ENCODE peak calls at places on chromosomes 16 and 17, in ten cellular contexts. One of them, this sample, is unnamed.

GRCh38 chr17:17401271-17401781 is 75.5 kb upstream of the MED9 start:
- DNase-seq in AG04450: no peak
- DNase-seq in stomach: no peak
- DNase-seq in hepatocyte: no peak
- DNase-seq in RWPE1: no peak
- DNase-seq in fibroblast of mammary gland: peak; percentile 51
- DNase-seq in fibroblast of villous mesenchyme: no peak
- DNase-seq in body of pancreas: no peak
- DNase-seq in uterus: no peak
- DNase-seq in heart left ventricle: no peak
- DNase-seq in this sample: no peak

GRCh38 chr17:54780238-54780637 is 120.4 kb upstream of the TOM1L1 start:
- DNase-seq in AG04450: no peak
- DNase-seq in stomach: no peak
- DNase-seq in hepatocyte: no peak
- DNase-seq in RWPE1: no peak
- DNase-seq in fibroblast of mammary gland: no peak
- DNase-seq in fibroblast of villous mesenchyme: no peak
- DNase-seq in body of pancreas: no peak
- DNase-seq in uterus: no peak
- DNase-seq in heart left ventricle: no peak
- DNase-seq in this sample: no peak

GRCh38 chr16:53430363-53430762 is 3.9 kb upstream of the RBL2 start:
- DNase-seq in AG04450: no peak
- DNase-seq in stomach: no peak
- DNase-seq in hepatocyte: no peak
- DNase-seq in RWPE1: no peak
- DNase-seq in fibroblast of mammary gland: no peak
- DNase-seq in fibroblast of villous mesenchyme: no peak
- DNase-seq in body of pancreas: no peak
- DNase-seq in uterus: no peak
- DNase-seq in heart left ventricle: no peak
- DNase-seq in this sample: no peak

GRCh38 chr17:80751460-80752368 is 207.1 kb downstream of the RPTOR start:
- DNase-seq in AG04450: no peak
- DNase-seq in stomach: no peak
- DNase-seq in hepatocyte: no peak
- DNase-seq in RWPE1: no peak
- DNase-seq in fibroblast of mammary gland: peak; percentile 78
- DNase-seq in fibroblast of villous mesenchyme: peak; percentile 92
- DNase-seq in body of pancreas: no peak
- DNase-seq in uterus: peak; percentile 33
- DNase-seq in heart left ventricle: no peak
- DNase-seq in this sample: no peak

GRCh38 chr17:521561-522325 is 169.1 kb upstream of the RPH3AL start:
- DNase-seq in AG04450: no peak
- DNase-seq in stomach: no peak
- DNase-seq in hepatocyte: no peak
- DNase-seq in RWPE1: no peak
- DNase-seq in fibroblast of mammary gland: no peak
- DNase-seq in fibroblast of villous mesenchyme: peak; percentile 63
- DNase-seq in body of pancreas: no peak
- DNase-seq in uterus: no peak
- DNase-seq in heart left ventricle: no peak
- DNase-seq in this sample: no peak

GRCh38 chr17:12047977-12048376 is 27.3 kb downstream of the MAP2K4 start:
- DNase-seq in AG04450: no peak
- DNase-seq in stomach: no peak
- DNase-seq in hepatocyte: no peak
- DNase-seq in RWPE1: no peak
- DNase-seq in fibroblast of mammary gland: peak; percentile 34
- DNase-seq in fibroblast of villous mesenchyme: no peak
- DNase-seq in body of pancreas: no peak
- DNase-seq in uterus: no peak
- DNase-seq in heart left ventricle: no peak
- DNase-seq in this sample: no peak

GRCh38 chr17:17380156-17380925 is 77.2 kb downstream of the NT5M start:
- DNase-seq in AG04450: no peak
- DNase-seq in stomach: no peak
- DNase-seq in hepatocyte: no peak
- DNase-seq in RWPE1: no peak
- DNase-seq in fibroblast of mammary gland: no peak
- DNase-seq in fibroblast of villous mesenchyme: no peak
- DNase-seq in body of pancreas: no peak
- DNase-seq in uterus: no peak
- DNase-seq in heart left ventricle: no peak
- DNase-seq in this sample: no peak

GRCh38 chr17:6286239-6286638 is 148.7 kb downstream of the AIPL1 start:
- DNase-seq in AG04450: no peak
- DNase-seq in stomach: no peak
- DNase-seq in hepatocyte: no peak
- DNase-seq in RWPE1: no peak
- DNase-seq in fibroblast of mammary gland: no peak
- DNase-seq in fibroblast of villous mesenchyme: no peak
- DNase-seq in body of pancreas: no peak
- DNase-seq in uterus: no peak
- DNase-seq in heart left ventricle: no peak
- DNase-seq in this sample: no peak

GRCh38 chr16:4435668-4436067 is 10.0 kb downstream of the DNAJA3 start:
- DNase-seq in AG04450: peak; percentile 21
- DNase-seq in stomach: no peak
- DNase-seq in hepatocyte: no peak
- DNase-seq in RWPE1: no peak
- DNase-seq in fibroblast of mammary gland: peak; percentile 31
- DNase-seq in fibroblast of villous mesenchyme: peak; percentile 53
- DNase-seq in body of pancreas: no peak
- DNase-seq in uterus: no peak
- DNase-seq in heart left ventricle: no peak
- DNase-seq in this sample: no peak

GRCh38 chr17:72978593-72979218 is 113.8 kb downstream of the SLC39A11 start:
- DNase-seq in AG04450: no peak
- DNase-seq in stomach: no peak
- DNase-seq in hepatocyte: no peak
- DNase-seq in RWPE1: no peak
- DNase-seq in fibroblast of mammary gland: no peak
- DNase-seq in fibroblast of villous mesenchyme: peak; percentile 42
- DNase-seq in body of pancreas: no peak
- DNase-seq in uterus: no peak
- DNase-seq in heart left ventricle: no peak
- DNase-seq in this sample: no peak

GRCh38 chr16:48011888-48012658 is 143.7 kb downstream of the ABCC12 start:
- DNase-seq in AG04450: no peak
- DNase-seq in stomach: no peak
- DNase-seq in hepatocyte: no peak
- DNase-seq in RWPE1: no peak
- DNase-seq in fibroblast of mammary gland: no peak
- DNase-seq in fibroblast of villous mesenchyme: no peak
- DNase-seq in body of pancreas: no peak
- DNase-seq in uterus: no peak
- DNase-seq in heart left ventricle: no peak
- DNase-seq in this sample: no peak

DNA sequence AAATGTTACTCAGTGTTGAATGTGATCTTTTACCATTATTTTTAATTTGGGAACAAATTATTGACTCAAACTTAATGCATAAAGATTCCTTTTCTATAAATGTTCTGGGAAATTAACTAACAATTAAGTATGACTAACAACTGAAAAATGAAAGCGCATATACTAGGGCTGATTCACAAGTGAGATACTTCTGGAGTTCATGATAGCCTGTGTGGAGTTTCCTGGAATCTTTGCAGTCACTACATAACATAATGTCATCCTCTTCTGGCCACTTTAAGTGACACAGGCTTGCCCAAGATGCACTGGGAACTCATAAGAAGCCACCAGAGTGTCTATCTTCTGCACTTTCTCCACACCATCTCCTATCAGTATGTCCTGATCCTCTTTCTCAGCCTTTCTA is 450.3 kb upstream of the CDH11 start:
- DNase-seq in AG04450: no peak
- DNase-seq in stomach: no peak
- DNase-seq in hepatocyte: no peak
- DNase-seq in RWPE1: peak; percentile 76
- DNase-seq in fibroblast of mammary gland: peak; percentile 80
- DNase-seq in fibroblast of villous mesenchyme: peak; percentile 76
- DNase-seq in body of pancreas: no peak
- DNase-seq in uterus: no peak
- DNase-seq in heart left ventricle: no peak
- DNase-seq in this sample: peak; percentile 41
- TF ChIP-seq CTCF in AG04450: no peak
- TF ChIP-seq CTCF in stomach: no peak
- TF ChIP-seq CTCF in hepatocyte: no peak
- TF ChIP-seq CTCF in RWPE1: no peak
- TF ChIP-seq CTCF in fibroblast of mammary gland: no peak
- TF ChIP-seq CTCF in fibroblast of villous mesenchyme: no peak
- TF ChIP-seq CTCF in body of pancreas: no peak
- TF ChIP-seq CTCF in uterus: no peak
- TF ChIP-seq CTCF in heart left ventricle: no peak
- TF ChIP-seq CTCF in this sample: no peak

GRCh38 chr17:32497431-32498205 is 10.8 kb downstream of the CDK5R1 start:
- DNase-seq in AG04450: no peak
- DNase-seq in stomach: no peak
- DNase-seq in hepatocyte: no peak
- DNase-seq in RWPE1: no peak
- DNase-seq in fibroblast of mammary gland: peak; percentile 45
- DNase-seq in fibroblast of villous mesenchyme: no peak
- DNase-seq in body of pancreas: no peak
- DNase-seq in uterus: no peak
- DNase-seq in heart left ventricle: peak; percentile 21
- DNase-seq in this sample: no peak
- TF ChIP-seq CTCF in AG04450: no peak
- TF ChIP-seq CTCF in stomach: no peak
- TF ChIP-seq CTCF in hepatocyte: no peak
- TF ChIP-seq CTCF in RWPE1: no peak
- TF ChIP-seq CTCF in fibroblast of mammary gland: no peak
- TF ChIP-seq CTCF in fibroblast of villous mesenchyme: no peak
- TF ChIP-seq CTCF in body of pancreas: no peak
- TF ChIP-seq CTCF in uterus: no peak
- TF ChIP-seq CTCF in heart left ventricle: no peak
- TF ChIP-seq CTCF in this sample: no peak

DNA sequence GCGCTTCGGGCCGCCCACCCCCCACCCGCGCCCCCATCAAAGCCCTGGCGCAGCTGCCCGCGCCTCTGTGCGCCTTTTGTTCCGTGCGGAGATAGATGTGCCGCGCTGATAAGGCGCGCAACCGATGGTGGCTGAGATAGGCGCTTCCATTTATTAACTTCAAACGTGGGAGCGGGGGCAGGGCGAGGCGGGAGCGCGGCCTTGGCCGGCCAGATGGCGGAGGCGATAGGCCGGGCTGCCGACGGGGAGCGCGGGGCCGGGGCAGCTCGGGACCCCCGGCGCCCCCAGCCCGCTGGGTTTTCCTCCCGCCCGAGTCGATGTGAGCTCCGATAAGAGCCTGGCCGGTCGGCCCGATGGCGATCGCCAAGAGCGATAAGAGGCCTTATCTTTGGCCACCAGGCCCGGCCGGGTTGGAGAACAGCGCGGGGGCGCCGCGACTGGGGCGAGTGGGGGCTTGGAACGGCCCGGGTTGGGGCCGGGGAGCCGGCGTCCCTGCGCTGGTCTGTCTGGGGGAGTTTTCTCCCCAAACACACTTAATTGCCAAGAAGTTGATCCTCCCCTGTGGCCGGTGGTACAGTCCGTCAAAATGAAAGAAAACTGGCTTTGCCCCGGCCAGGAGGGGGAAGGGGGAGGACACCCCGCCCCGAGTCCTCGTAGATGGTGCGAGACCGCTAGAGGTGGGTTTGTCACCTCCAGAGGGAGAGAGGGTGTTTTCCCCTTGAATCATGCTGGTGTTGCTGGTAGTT is 2.7 kb downstream of the ZFPM1 start:
- DNase-seq in AG04450: no peak
- DNase-seq in stomach: peak; percentile 49
- DNase-seq in hepatocyte: peak; percentile 71
- DNase-seq in RWPE1: peak; percentile 55
- DNase-seq in fibroblast of mammary gland: peak; percentile 38
- DNase-seq in fibroblast of villous mesenchyme: peak; percentile 59
- DNase-seq in body of pancreas: peak; percentile 59
- DNase-seq in uterus: no peak
- DNase-seq in heart left ventricle: no peak
- DNase-seq in this sample: peak; percentile 10
- TF ChIP-seq CTCF in AG04450: no peak
- TF ChIP-seq CTCF in stomach: no peak
- TF ChIP-seq CTCF in hepatocyte: no peak
- TF ChIP-seq CTCF in RWPE1: no peak
- TF ChIP-seq CTCF in fibroblast of mammary gland: no peak
- TF ChIP-seq CTCF in fibroblast of villous mesenchyme: no peak
- TF ChIP-seq CTCF in body of pancreas: no peak
- TF ChIP-seq CTCF in uterus: no peak
- TF ChIP-seq CTCF in heart left ventricle: no peak
- TF ChIP-seq CTCF in this sample: no peak

GRCh38 chr16:78444-79145 is 570 bp downstream of the MPG start:
- DNase-seq in AG04450: no peak
- DNase-seq in stomach: no peak
- DNase-seq in hepatocyte: peak; percentile 67
- DNase-seq in RWPE1: peak; percentile 24
- DNase-seq in fibroblast of mammary gland: peak; percentile 73
- DNase-seq in fibroblast of villous mesenchyme: peak; percentile 73
- DNase-seq in body of pancreas: peak; percentile 46
- DNase-seq in uterus: peak; percentile 49
- DNase-seq in heart left ventricle: peak; percentile 60
- DNase-seq in this sample: no peak

GRCh38 chr16:76535-77272 is 1.3 kb upstream of the MPG start:
- DNase-seq in AG04450: no peak
- DNase-seq in stomach: peak; percentile 66
- DNase-seq in hepatocyte: peak; percentile 77
- DNase-seq in RWPE1: peak; percentile 64
- DNase-seq in fibroblast of mammary gland: peak; percentile 92
- DNase-seq in fibroblast of villous mesenchyme: peak; percentile 93
- DNase-seq in body of pancreas: no peak
- DNase-seq in uterus: peak; percentile 85
- DNase-seq in heart left ventricle: peak; percentile 91
- DNase-seq in this sample: peak; percentile 77

GRCh38 chr16:77807-78443 is at the start of gene MPG:
- DNase-seq in AG04450: no peak
- DNase-seq in stomach: peak; percentile 87
- DNase-seq in hepatocyte: peak; percentile 93
- DNase-seq in RWPE1: peak; percentile 93
- DNase-seq in fibroblast of mammary gland: peak; percentile 70
- DNase-seq in fibroblast of villous mesenchyme: peak; percentile 82
- DNase-seq in body of pancreas: peak; percentile 81
- DNase-seq in uterus: peak; percentile 92
- DNase-seq in heart left ventricle: peak; percentile 92
- DNase-seq in this sample: no peak

GRCh38 chr16:75580-76501 is 2.2 kb upstream of the MPG start:
- DNase-seq in AG04450: no peak
- DNase-seq in stomach: peak; percentile 60
- DNase-seq in hepatocyte: peak; percentile 87
- DNase-seq in RWPE1: peak; percentile 32
- DNase-seq in fibroblast of mammary gland: peak; percentile 91
- DNase-seq in fibroblast of villous mesenchyme: peak; percentile 97
- DNase-seq in body of pancreas: peak; percentile 53
- DNase-seq in uterus: peak; percentile 87
- DNase-seq in heart left ventricle: peak; percentile 90
- DNase-seq in this sample: peak; percentile 68

DNA sequence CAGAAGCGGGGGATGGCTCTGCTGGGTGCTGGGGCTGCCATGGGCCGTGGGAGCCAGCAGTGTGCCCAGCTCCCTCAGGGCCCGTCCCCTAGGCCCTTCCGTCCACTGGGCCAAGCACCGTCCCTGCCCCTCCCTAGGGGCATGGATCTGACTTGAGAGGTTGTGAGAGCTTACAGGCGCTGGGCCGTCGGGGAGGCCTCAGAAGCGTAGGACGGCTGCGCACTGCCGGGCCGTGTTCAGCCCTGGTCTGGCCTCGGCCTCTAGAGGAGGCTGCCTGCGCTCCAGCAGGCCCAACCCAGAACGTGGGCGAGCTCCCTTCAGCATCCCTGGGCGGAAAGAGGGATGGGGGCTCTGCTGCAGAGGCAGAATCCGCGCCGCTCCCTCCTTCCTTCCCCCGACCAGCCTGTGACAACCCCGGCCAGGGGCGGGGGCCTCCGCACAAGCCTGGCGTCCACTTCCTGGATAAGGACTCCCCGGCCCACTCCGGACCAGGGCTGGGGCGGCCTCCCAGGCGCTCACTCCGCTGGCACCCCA is 685 bp upstream of the MPG start:
- DNase-seq in AG04450: no peak
- DNase-seq in stomach: peak; percentile 39
- DNase-seq in hepatocyte: peak; percentile 79
- DNase-seq in RWPE1: peak; percentile 56
- DNase-seq in fibroblast of mammary gland: peak; percentile 79
- DNase-seq in fibroblast of villous mesenchyme: peak; percentile 69
- DNase-seq in body of pancreas: no peak
- DNase-seq in uterus: peak; percentile 64
- DNase-seq in heart left ventricle: peak; percentile 72
- DNase-seq in this sample: no peak
- TF ChIP-seq CTCF in AG04450: no peak
- TF ChIP-seq CTCF in stomach: no peak
- TF ChIP-seq CTCF in hepatocyte: no peak
- TF ChIP-seq CTCF in RWPE1: no peak
- TF ChIP-seq CTCF in fibroblast of mammary gland: no peak
- TF ChIP-seq CTCF in fibroblast of villous mesenchyme: no peak
- TF ChIP-seq CTCF in body of pancreas: no peak
- TF ChIP-seq CTCF in uterus: no peak
- TF ChIP-seq CTCF in heart left ventricle: no peak
- TF ChIP-seq CTCF in this sample: no peak

This sample was measured in AG09319.